ENCODE peak calls at places on chromosomes 6 and 20, in seven cellular contexts. B is colonic mucosa; Q is CD8-positive, alpha-beta memory T cell; T is sigmoid colon; U is lung; K is cardiac muscle cell; A is naive thymus-derived CD4-positive, alpha-beta T cell. F is an unnamed sample.

GRCh38 chr6:157469378-157469777 is 88.4 kb downstream of the ZDHHC14 start:
- DNase-seq in A (no peak), T (no peak), B (no peak), K (peak; percentile 29), U (no peak), Q (no peak), F (no peak)

GRCh38 chr6:117449549-117450439 is 24.1 kb upstream of the ROS1 start:
- DNase-seq in B (peak; percentile 66), Q (peak; percentile 57), T (no peak), A (peak; percentile 60), U (peak; percentile 54), K (peak; percentile 89), F (peak; percentile 55)

GRCh38 chr6:45829873-45830272 is 185.8 kb downstream of the CLIC5 start:
- DNase-seq in K (no peak), T (no peak), B (no peak), U (no peak), A (no peak), Q (no peak), F (no peak)

GRCh38 chr6:31829633-31830492 is 2.3 kb downstream of the HSPA1B start:
- DNase-seq in A (peak; percentile 48), K (peak; percentile 69), U (no peak), T (no peak), B (peak; percentile 42), Q (peak; percentile 51), F (peak; percentile 65)

GRCh38 chr6:69933239-69933638 is 66.9 kb downstream of the COL19A1 start:
- DNase-seq in Q (no peak), T (no peak), B (no peak), A (no peak), K (peak; percentile 2), U (no peak), F (no peak)

GRCh38 chr6:125983246-125983945 is 2.9 kb upstream of the TRMT11 start:
- DNase-seq in T (no peak), Q (no peak), K (peak; percentile 62), B (no peak), A (no peak), U (no peak), F (no peak)

GRCh38 chr6:12137480-12137879 is 125.4 kb downstream of the HIVEP1 start:
- DNase-seq in B (peak; percentile 31), K (peak; percentile 87), T (peak; percentile 81), Q (no peak), U (peak; percentile 44), A (no peak), F (no peak)

GRCh38 chr20:1122388-1123315 is 4.2 kb downstream of the PSMF1 start:
- DNase-seq in A (no peak), T (no peak), K (peak; percentile 71), U (peak; percentile 60), B (peak; percentile 75), Q (no peak), F (peak; percentile 72)

GRCh38 chr6:145824344-145824743 is 9.7 kb upstream of the FBXO30 start:
- DNase-seq in K (no peak), U (no peak), Q (no peak), B (no peak), A (no peak), T (no peak), F (no peak)

GRCh38 chr20:63317061-63317460 is 24.1 kb downstream of the COL20A1 start:
- DNase-seq in A (no peak), B (no peak), K (no peak), T (peak; percentile 25), U (no peak), Q (no peak), F (no peak)

GRCh38 chr6:72642435-72642834 is 20.6 kb downstream of the KCNQ5 start:
- DNase-seq in K (no peak), T (no peak), B (no peak), Q (no peak), U (no peak), A (no peak), F (no peak)

GRCh38 chr6:72643214-72643613 is 21.4 kb downstream of the KCNQ5 start:
- DNase-seq in K (peak; percentile 55), A (no peak), U (no peak), B (no peak), T (no peak), Q (no peak), F (no peak)

GRCh38 chr6:72639920-72640621 is 18.2 kb downstream of the KCNQ5 start:
- DNase-seq in A (no peak), U (no peak), B (no peak), K (no peak), Q (no peak), T (no peak), F (no peak)

GRCh38 chr6:72636786-72637185 is 14.9 kb downstream of the KCNQ5 start:
- DNase-seq in B (no peak), Q (no peak), U (no peak), T (no peak), A (no peak), K (no peak), F (no peak)

DNA sequence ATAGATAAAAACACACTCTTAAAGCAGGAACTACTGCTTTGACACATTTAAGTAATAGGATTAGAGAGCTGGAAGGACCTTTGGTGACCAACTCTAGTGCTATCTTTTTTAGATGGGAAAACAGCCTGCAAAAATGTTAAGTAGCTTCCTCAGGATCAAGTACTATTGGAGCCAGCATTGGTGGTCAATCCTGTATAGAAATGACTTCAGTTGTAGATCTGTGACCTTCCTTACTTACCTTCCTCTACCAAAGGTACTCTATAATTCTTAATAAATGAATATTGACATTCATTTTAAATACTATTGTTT is 18.7 kb downstream of the KCNQ5 start:
- DNase-seq in K (no peak), U (no peak), A (no peak), T (no peak), B (no peak), Q (no peak), F (no peak)
- H3K27ac ChIP-seq in K (peak overlapping the region; percentile 49), U (no peak overlapping the region), A (no peak overlapping the region), T (no peak overlapping the region), B (no peak overlapping the region), Q (no peak overlapping the region), F (no peak overlapping the region)

DNA sequence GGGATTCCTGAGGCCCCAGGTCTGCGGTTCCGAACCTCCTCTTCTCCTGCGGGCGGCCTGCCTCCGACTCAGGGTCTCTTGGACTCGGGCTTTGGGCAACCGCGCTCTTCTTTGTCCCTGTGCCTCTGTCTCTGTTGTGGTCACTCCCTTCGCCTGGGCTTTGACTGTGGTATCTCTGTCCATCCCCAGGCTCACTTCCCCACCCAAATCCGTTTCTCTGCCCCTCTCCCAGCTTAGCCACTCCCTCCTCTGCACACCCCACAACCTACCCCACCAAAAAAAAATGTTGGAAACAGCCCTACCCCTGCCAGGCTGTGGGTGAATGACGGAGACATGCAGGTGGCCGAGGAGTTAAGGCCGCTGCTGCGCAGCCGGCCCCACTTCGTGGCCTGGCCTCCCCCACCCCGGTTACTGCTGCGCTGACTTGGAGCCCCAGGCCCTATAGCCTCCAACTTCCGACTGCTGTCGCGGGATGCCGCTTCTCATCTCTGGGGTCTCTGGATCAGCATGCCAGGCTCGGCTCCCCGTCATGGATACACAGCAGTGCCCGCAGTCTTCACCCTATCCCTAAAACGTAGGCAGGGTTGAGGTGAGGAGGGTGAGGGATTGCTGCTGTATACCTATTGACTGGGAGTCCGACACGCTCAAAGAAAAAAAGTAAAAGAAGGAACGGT is 2.7 kb upstream of the MAFB start:
- DNase-seq in K (no peak), A (no peak), Q (no peak), B (no peak), U (no peak), T (no peak), F (no peak)
- H3K27me3 ChIP-seq in K (peaks cover 87% of the 10 kb centered on the region), A (peaks cover 4% of the 10 kb centered on the region), Q (peaks cover 9% of the 10 kb centered on the region), B (peaks cover 60% of the 10 kb centered on the region), U (peaks cover 3% of the 10 kb centered on the region), T (peaks cover 25% of the 10 kb centered on the region), F (peaks cover 14% of the 10 kb centered on the region)

GRCh38 chr6:25794784-25795183 is 37.1 kb downstream of the SLC17A1 start:
- DNase-seq in A (no peak), U (no peak), K (no peak), T (no peak), Q (no peak), B (no peak), F (no peak)
- H3K9me3 ChIP-seq in A (no peaks in the 10 kb centered on the region), U (no peaks in the 10 kb centered on the region), K (no peaks in the 10 kb centered on the region), T (no peaks in the 10 kb centered on the region), Q (no peaks in the 10 kb centered on the region), B (no peaks in the 10 kb centered on the region), F (no peaks in the 10 kb centered on the region)

DNA sequence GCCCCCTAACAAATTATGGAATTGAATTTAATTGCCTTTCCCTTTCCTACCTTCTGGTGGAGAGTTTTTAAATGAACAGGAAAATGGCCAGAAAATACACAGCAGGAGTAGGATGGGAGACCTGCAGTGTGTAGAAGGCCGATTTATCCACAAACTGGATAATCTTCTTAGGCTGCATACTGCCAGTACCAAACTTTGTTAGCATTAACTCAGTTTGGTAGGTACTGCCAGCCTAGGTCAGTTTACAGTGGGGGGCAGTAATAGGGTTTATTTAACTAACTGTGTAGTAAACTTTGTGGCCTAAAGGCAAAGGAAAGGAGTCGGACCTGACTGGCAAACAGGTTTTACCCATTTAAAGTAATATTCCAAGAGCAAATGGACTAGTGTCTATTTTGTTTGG is 4.6 kb downstream of the NCOA3 start:
- DNase-seq in K (no peak), U (no peak), A (no peak), Q (no peak), B (no peak), T (no peak), F (no peak)
- H3K27ac ChIP-seq in K (no peak overlapping the region), U (no peak overlapping the region), A (no peak overlapping the region), Q (no peak overlapping the region), B (no peak overlapping the region), T (no peak overlapping the region), F (no peak overlapping the region)

GRCh38 chr20:51023617-51024155 is 779 bp upstream of the KCNG1 start:
- DNase-seq in U (no peak), A (no peak), T (no peak), B (no peak), Q (no peak), K (no peak), F (no peak)
- H3K27me3 ChIP-seq in U (peaks cover 12% of the 10 kb centered on the region), A (peaks cover 5% of the 10 kb centered on the region), T (peaks cover 15% of the 10 kb centered on the region), B (peaks cover 29% of the 10 kb centered on the region), Q (peaks cover 22% of the 10 kb centered on the region), K (peaks cover 7% of the 10 kb centered on the region), F (no peaks in the 10 kb centered on the region)

F was measured in small intestine.